ENCODE peak calls at places on chromosomes 13 and 19, in four cellular contexts. One of them, this sample, is unnamed.

GRCh38 chr13:112882555-112883024 is 86.4 kb upstream of the MCF2L start:
- DNase-seq in iris pigment epithelial cell: no peak
- DNase-seq in non-pigmented ciliary epithelial cell: no peak
- DNase-seq in caudate nucleus: no peak
- DNase-seq in this sample: no peak

GRCh38 chr19:52963229-52963760 is 614 bp upstream of the ZNF816 start:
- DNase-seq in iris pigment epithelial cell: no peak
- DNase-seq in non-pigmented ciliary epithelial cell: no peak
- DNase-seq in caudate nucleus: no peak
- DNase-seq in this sample: no peak

GRCh38 chr13:113804017-113804702 is 45.1 kb downstream of the TMEM255B start:
- DNase-seq in iris pigment epithelial cell: no peak
- DNase-seq in non-pigmented ciliary epithelial cell: no peak
- DNase-seq in caudate nucleus: no peak
- DNase-seq in this sample: no peak

GRCh38 chr19:50252111-50252886 is 48.9 kb downstream of the MYH14 start:
- DNase-seq in iris pigment epithelial cell: peak; percentile 34
- DNase-seq in non-pigmented ciliary epithelial cell: no peak
- DNase-seq in caudate nucleus: no peak
- DNase-seq in this sample: no peak

GRCh38 chr19:7852851-7853759 is 21.1 kb downstream of the PRR36 start:
- DNase-seq in iris pigment epithelial cell: peak; percentile 48
- DNase-seq in non-pigmented ciliary epithelial cell: no peak
- DNase-seq in caudate nucleus: no peak
- DNase-seq in this sample: peak; percentile 60

GRCh38 chr19:43534811-43535761 is 2.1 kb downstream of the ZNF575 start:
- DNase-seq in iris pigment epithelial cell: peak; percentile 57
- DNase-seq in non-pigmented ciliary epithelial cell: no peak
- DNase-seq in caudate nucleus: no peak
- DNase-seq in this sample: peak; percentile 74

GRCh38 chr13:113915786-113916329 is 52.0 kb upstream of the GAS6 start:
- DNase-seq in iris pigment epithelial cell: no peak
- DNase-seq in non-pigmented ciliary epithelial cell: no peak
- DNase-seq in caudate nucleus: no peak
- DNase-seq in this sample: no peak

GRCh38 chr13:27372896-27373295 is 51.5 kb upstream of the GTF3A start:
- DNase-seq in iris pigment epithelial cell: no peak
- DNase-seq in non-pigmented ciliary epithelial cell: no peak
- DNase-seq in caudate nucleus: no peak
- DNase-seq in this sample: peak; percentile 39

GRCh38 chr13:38228322-38228721 is 121.3 kb upstream of the UFM1 start:
- DNase-seq in iris pigment epithelial cell: no peak
- DNase-seq in non-pigmented ciliary epithelial cell: no peak
- DNase-seq in caudate nucleus: no peak
- DNase-seq in this sample: no peak

GRCh38 chr19:46113726-46114125 is 10.8 kb downstream of the IGFL3 start:
- DNase-seq in iris pigment epithelial cell: no peak
- DNase-seq in non-pigmented ciliary epithelial cell: no peak
- DNase-seq in caudate nucleus: no peak
- DNase-seq in this sample: peak; percentile 66

GRCh38 chr13:112603641-112604220 is 15.8 kb upstream of the TUBGCP3 start:
- DNase-seq in iris pigment epithelial cell: peak; percentile 43
- DNase-seq in non-pigmented ciliary epithelial cell: no peak
- DNase-seq in caudate nucleus: no peak
- DNase-seq in this sample: no peak

GRCh38 chr13:69935043-69935442 is 172.6 kb upstream of the ATXN8OS start:
- DNase-seq in iris pigment epithelial cell: no peak
- DNase-seq in non-pigmented ciliary epithelial cell: no peak
- DNase-seq in caudate nucleus: no peak
- DNase-seq in this sample: peak; percentile 6

GRCh38 chr13:110582421-110582954 is 21.0 kb upstream of the RAB20 start:
- DNase-seq in iris pigment epithelial cell: no peak
- DNase-seq in non-pigmented ciliary epithelial cell: no peak
- DNase-seq in caudate nucleus: no peak
- DNase-seq in this sample: no peak

GRCh38 chr19:10137751-10138682 is 18.3 kb upstream of the EIF3G start:
- DNase-seq in iris pigment epithelial cell: no peak
- DNase-seq in non-pigmented ciliary epithelial cell: no peak
- DNase-seq in caudate nucleus: peak; percentile 1
- DNase-seq in this sample: no peak

GRCh38 chr13:97252735-97253134 is 30.6 kb downstream of the MBNL2 start:
- DNase-seq in iris pigment epithelial cell: no peak
- DNase-seq in non-pigmented ciliary epithelial cell: no peak
- DNase-seq in caudate nucleus: no peak
- DNase-seq in this sample: no peak